ENCODE peak calls at places on chromosomes 13 and 19, in nine cellular contexts. M is brain microvascular endothelial cell, B is foreskin fibroblast, G is tibial nerve, D is heart left ventricle, O is GM13976, X is heart right ventricle, E is kidney, T is astrocyte. I is an unnamed sample.
A peak's percentile ranks its signal among the peaks of the same experiment; 100 is the strongest.

GRCh38 chr19:11984986-11985385 is 20.1 kb downstream of the ZNF763 start:
- DNase-seq in O (peak; percentile 43), E (no peak), M (no peak), D (no peak), G (no peak), X (no peak), T (no peak), B (no peak), I (no peak)

GRCh38 chr19:49091391-49092038 is 6.3 kb downstream of the SNRNP70 start:
- DNase-seq in M (no peak), D (no peak), X (no peak), T (no peak), G (no peak), B (no peak), O (no peak), E (no peak), I (no peak)

GRCh38 chr13:65555973-65556372 is 1674.2 kb downstream of the PCDH9 start:
- DNase-seq in B (no peak), O (no peak), M (no peak), T (no peak), D (no peak), G (no peak), E (no peak), X (no peak), I (no peak)

GRCh38 chr19:47275866-47276461 is 1.3 kb downstream of the INAFM1 start:
- DNase-seq in E (peak; percentile 92), B (peak; percentile 58), G (no peak), O (no peak), M (peak; percentile 55), D (peak; percentile 54), T (peak; percentile 63), X (peak; percentile 69), I (no peak)

GRCh38 chr19:53158119-53158656 is 665 bp downstream of the ZNF347 start:
- DNase-seq in G (no peak), X (peak; percentile 47), M (no peak), D (peak; percentile 40), B (peak; percentile 67), O (peak; percentile 41), T (peak; percentile 13), E (peak; percentile 81), I (peak; percentile 42)

GRCh38 chr13:90047600-90047999 is 1299.9 kb upstream of the MIR17HG start:
- DNase-seq in X (no peak), B (no peak), M (no peak), G (no peak), O (no peak), T (no peak), E (no peak), D (no peak), I (no peak)

GRCh38 chr13:29204651-29205050 is 384.5 kb downstream of the MTUS2 start:
- DNase-seq in O (no peak), M (no peak), G (no peak), T (no peak), E (peak; percentile 45), D (no peak), X (no peak), B (no peak), I (no peak)

GRCh38 chr19:533485-534058 is 2.0 kb downstream of the CDC34 start:
- DNase-seq in M (no peak), G (no peak), T (no peak), E (peak; percentile 74), X (no peak), D (no peak), O (no peak), B (no peak), I (peak; percentile 37)

GRCh38 chr19:53881482-53882390 is at the start of gene PRKCG:
- DNase-seq in B (peak; percentile 59), D (peak; percentile 28), M (no peak), G (no peak), X (no peak), E (peak; percentile 77), O (peak; percentile 66), T (no peak), I (peak; percentile 53)

GRCh38 chr13:109725297-109725696 is 61.1 kb downstream of the IRS2 start:
- DNase-seq in O (no peak), T (no peak), X (no peak), D (no peak), M (no peak), G (no peak), E (no peak), B (no peak), I (no peak)

GRCh38 chr13:20550799-20551198 is 16.2 kb upstream of the IFT88 start:
- DNase-seq in X (no peak), O (no peak), E (no peak), B (peak; percentile 37), D (no peak), T (no peak), M (no peak), G (no peak), I (no peak)

GRCh38 chr13:39284801-39285388 is 246.6 kb downstream of the NHLRC3 start:
- DNase-seq in O (no peak), B (peak; percentile 11), T (no peak), M (no peak), G (no peak), E (no peak), X (no peak), D (no peak), I (no peak)

GRCh38 chr13:83780201-83780600 is 102.1 kb downstream of the SLITRK1 start:
- DNase-seq in X (no peak), M (peak; percentile 47), E (peak; percentile 28), B (peak; percentile 46), O (no peak), D (no peak), G (no peak), T (peak; percentile 8), I (no peak)
- TF ChIP-seq CTCF in X (no peak), M (peak; percentile 63), E (peak; percentile 12), B (peak; percentile 46), O (no peak), D (peak; percentile 11), G (no peak), T (peak; percentile 33), I (peak; percentile 16)

DNA sequence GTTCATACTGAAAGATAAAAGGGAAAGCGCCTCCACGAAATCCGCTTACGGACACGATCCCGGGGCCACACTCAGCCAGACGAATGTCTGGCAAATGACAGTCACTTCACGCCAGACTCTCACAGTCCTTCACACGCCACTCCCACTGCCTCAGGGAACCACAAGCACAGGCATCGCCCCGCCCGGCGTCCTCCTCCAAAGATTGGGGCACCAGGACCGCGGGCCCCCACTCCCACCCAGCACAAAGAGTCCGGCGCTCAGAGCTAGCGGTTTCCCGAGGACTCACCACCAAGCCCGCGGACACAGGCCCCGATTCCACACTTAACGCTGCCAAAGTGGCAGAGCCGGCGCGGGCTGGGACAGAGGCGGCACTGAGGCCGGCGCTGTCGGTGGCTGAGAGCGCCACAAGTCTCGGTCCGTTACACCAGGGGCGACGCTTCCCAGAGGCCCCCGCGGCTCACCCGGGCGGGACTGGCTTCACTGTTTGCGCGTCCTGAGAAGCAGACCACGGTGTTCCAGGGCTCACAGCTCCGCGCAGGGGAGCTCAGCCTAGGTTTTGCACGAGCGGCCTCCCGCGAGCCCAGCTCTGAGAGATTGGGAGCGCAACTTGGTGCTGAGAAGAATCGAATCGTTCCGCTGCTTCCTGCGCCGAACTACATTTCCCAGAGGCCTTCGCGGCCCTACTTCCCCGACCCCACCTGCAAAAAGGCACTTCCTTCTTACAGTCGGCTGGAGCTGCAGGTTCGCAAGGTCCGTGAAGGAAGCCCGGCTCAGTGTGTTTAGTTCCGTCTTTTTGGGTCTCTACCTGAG is at the start of gene ZNF569:
- DNase-seq in T (peak; percentile 95), D (peak; percentile 90), X (peak; percentile 93), O (peak; percentile 88), G (peak; percentile 72), E (peak; percentile 95), B (peak; percentile 96), M (peak; percentile 94), I (peak; percentile 94)
- TF ChIP-seq CTCF in T (no peak), D (no peak), X (no peak), O (no peak), G (no peak), E (no peak), B (no peak), M (no peak), I (no peak)

GRCh38 chr19:10003271-10003670 is 7.0 kb downstream of the COL5A3 start:
- DNase-seq in B (no peak), E (no peak), X (no peak), O (no peak), D (no peak), T (no peak), M (no peak), G (no peak), I (no peak)

GRCh38 chr19:9995999-9996398 is 14.3 kb downstream of the COL5A3 start:
- DNase-seq in M (no peak), B (no peak), D (no peak), E (no peak), X (no peak), T (no peak), O (no peak), G (no peak), I (no peak)

GRCh38 chr19:9996541-9996940 is 13.8 kb downstream of the COL5A3 start:
- DNase-seq in B (peak; percentile 39), D (no peak), O (no peak), X (no peak), M (no peak), T (peak; percentile 34), G (no peak), E (no peak), I (no peak)

GRCh38 chr19:10001899-10002298 is 8.4 kb downstream of the COL5A3 start:
- DNase-seq in G (no peak), T (no peak), B (peak; percentile 41), E (no peak), O (peak; percentile 58), X (peak; percentile 29), D (peak; percentile 44), M (no peak), I (peak; percentile 80)

DNA sequence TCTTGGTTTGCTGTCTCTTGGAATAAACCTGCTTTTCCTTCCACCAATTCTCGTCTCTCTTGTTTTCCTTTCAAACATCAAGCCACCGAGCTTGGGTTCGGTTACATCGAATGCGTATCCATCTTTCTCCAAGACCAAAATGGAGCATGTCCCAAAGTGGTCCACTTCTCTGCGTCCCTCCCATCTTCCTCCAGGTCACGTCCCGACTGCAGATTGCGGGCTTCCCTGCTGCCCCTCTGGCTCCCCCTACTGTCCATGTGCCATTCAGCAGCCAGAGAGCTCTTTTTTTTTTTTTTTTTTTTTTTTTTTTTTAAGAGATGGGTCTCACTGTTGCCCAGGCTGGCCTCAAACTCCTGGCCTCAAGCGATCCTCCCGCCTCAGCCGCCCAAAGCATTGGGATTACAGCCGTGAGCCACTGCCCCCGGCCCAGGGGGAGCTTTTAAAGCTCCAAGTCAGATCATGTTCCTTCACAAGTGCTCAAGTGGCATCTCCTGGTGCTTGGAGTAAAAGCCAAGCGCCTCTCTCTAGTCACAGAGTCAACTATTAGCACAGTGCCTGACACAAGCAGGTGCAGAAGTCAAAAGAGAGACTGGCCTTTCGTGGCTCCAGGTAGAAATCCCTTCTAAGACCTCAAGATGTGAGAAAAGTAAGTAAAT is 10.0 kb downstream of the COL5A3 start:
- DNase-seq in B (peak; percentile 82), O (peak; percentile 90), T (peak; percentile 23), M (peak; percentile 48), E (no peak), G (peak; percentile 61), D (peak; percentile 61), X (peak; percentile 51), I (peak; percentile 76)
- TF ChIP-seq CTCF in B (peak; percentile 93), O (peak; percentile 71), T (peak; percentile 88), M (peak; percentile 93), E (peak; percentile 51), G (peak; percentile 77), D (peak; percentile 74), X (peak; percentile 70), I (peak; percentile 58)

DNA sequence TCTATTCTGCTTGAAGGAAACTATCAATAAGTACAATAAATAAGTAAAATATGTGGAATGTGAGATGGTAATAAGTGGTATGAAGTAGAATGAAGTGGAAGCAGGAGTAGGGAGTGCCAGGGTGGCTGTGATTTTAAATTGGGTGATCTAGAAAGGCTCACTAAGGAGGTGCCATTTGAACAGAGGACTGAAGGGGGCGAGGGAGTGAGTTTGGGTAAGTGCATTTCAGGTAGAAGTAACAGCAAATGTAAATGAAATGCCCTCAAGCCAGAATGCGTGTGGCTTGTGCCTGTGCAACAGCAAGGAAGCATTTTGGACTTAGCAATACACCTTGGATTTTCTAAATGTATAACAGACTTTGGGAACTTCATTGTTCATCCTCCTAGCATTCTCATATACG is 77.1 kb downstream of the CCNA1 start:
- DNase-seq in E (no peak), D (no peak), M (no peak), B (no peak), T (no peak), G (no peak), O (no peak), X (no peak), I (no peak)
- TF ChIP-seq CTCF in E (no peak), D (no peak), M (no peak), B (no peak), T (no peak), G (no peak), O (no peak), X (no peak), I (no peak)

I was measured in right lobe of liver.